ENCODE peak calls at places on chromosomes 4 and X, in eight cellular contexts. J is right atrium auricular region, B is fibroblast of lung, Q is fibroblast of mammary gland, L is osteocyte, G is spleen, R is nephron progenitor cell, C is heart right ventricle. I is an unnamed sample.
A peak's percentile ranks its signal among the peaks of the same experiment; 100 is the strongest.

GRCh38 chr4:24369630-24370029 is 214.7 kb downstream of the DHX15 start:
- DNase-seq in L (no peak), Q (no peak), R (no peak), B (no peak), G (no peak), C (no peak), J (no peak), I (no peak)

GRCh38 chrX:106933538-106933961 is 13.3 kb downstream of the CLDN2 start:
- DNase-seq in B (no peak), C (peak; percentile 6), R (no peak), G (no peak), L (no peak), Q (no peak), J (no peak), I (no peak)

GRCh38 chr4:119039779-119040178 is 95.9 kb upstream of the MYOZ2 start:
- DNase-seq in Q (no peak), C (no peak), L (no peak), J (no peak), R (no peak), B (no peak), G (no peak), I (peak; percentile 45)

GRCh38 chr4:3791256-3791655 is 25.1 kb downstream of the ADRA2C start:
- DNase-seq in J (no peak), L (no peak), B (no peak), G (no peak), Q (no peak), C (no peak), R (no peak), I (no peak)

GRCh38 chrX:53813663-53814440 is 127.3 kb upstream of the HUWE1 start:
- DNase-seq in Q (no peak), R (no peak), G (no peak), J (no peak), C (no peak), L (no peak), B (no peak), I (no peak)

GRCh38 chr4:175504316-175504715 is 307.7 kb downstream of the GPM6A start:
- DNase-seq in Q (no peak), B (no peak), G (no peak), J (no peak), R (no peak), C (no peak), L (no peak), I (no peak)

GRCh38 chr4:159117968-159118367 is 15.1 kb downstream of the RAPGEF2 start:
- DNase-seq in G (no peak), Q (no peak), C (no peak), L (no peak), R (no peak), J (no peak), B (no peak), I (no peak)

GRCh38 chrX:141814213-141814857 is 23.8 kb upstream of the MAGEC3 start:
- DNase-seq in J (no peak), C (no peak), G (no peak), B (no peak), L (no peak), R (no peak), Q (no peak), I (no peak)

GRCh38 chrX:12657881-12658280 is 133.3 kb upstream of the PRPS2 start:
- DNase-seq in B (no peak), R (no peak), G (no peak), J (no peak), Q (no peak), L (no peak), C (no peak), I (no peak)

GRCh38 chr4:24862073-24862751 is 50.6 kb downstream of the CCDC149 start:
- DNase-seq in Q (no peak), C (no peak), L (no peak), B (no peak), R (no peak), J (no peak), G (no peak), I (no peak)

GRCh38 chr4:122764071-122764807 is 31.7 kb downstream of the BBS12 start:
- DNase-seq in C (no peak), B (peak; percentile 71), J (no peak), Q (peak; percentile 63), R (no peak), G (no peak), L (no peak), I (no peak)

GRCh38 chrX:142001934-142002333 is 98.2 kb downstream of the MAGEC1 start:
- DNase-seq in C (no peak), J (no peak), R (no peak), Q (no peak), B (no peak), L (no peak), G (no peak), I (no peak)

GRCh38 chr4:65089666-65090065 is 580.6 kb downstream of the EPHA5 start:
- DNase-seq in Q (peak; percentile 1), R (no peak), C (no peak), G (no peak), J (no peak), B (no peak), L (no peak), I (no peak)

GRCh38 chrX:26653050-26653449 is 437.1 kb downstream of the MAGEB5 start:
- DNase-seq in C (no peak), J (no peak), G (no peak), B (no peak), Q (peak; percentile 5), R (no peak), L (no peak), I (no peak)

GRCh38 chrX:154428176-154429171 is at the start of gene ATP6AP1:
- DNase-seq in J (peak; percentile 94), L (peak; percentile 97), C (peak; percentile 94), Q (peak; percentile 92), G (peak; percentile 94), R (peak; percentile 83), B (peak; percentile 94), I (peak; percentile 82)
- TF ChIP-seq CTCF in J (no peak), L (no peak), C (no peak), Q (no peak), G (no peak), R (no peak), B (no peak), I (no peak)

DNA sequence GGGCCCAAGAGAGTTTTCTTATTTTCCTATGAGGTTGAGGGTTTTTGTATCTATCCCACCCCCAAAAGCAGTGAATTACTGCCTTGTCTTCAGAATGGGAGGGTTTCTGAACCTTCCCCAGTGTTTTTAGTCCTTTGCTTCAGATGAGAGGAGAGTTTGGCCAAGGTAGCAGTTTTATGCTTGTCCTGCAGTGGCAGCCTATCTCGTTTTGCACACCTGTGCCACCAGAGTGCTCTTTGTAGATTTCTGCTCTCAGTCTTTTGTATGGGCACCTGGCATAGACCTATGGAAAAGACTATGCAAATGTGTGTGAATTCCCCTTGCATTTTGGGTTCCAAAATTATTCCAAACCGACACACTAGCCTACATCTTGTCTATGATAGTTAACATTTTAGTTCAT is 5.8 kb downstream of the TBC1D19 start:
- DNase-seq in C (no peak), J (no peak), L (no peak), B (no peak), G (no peak), R (no peak), Q (no peak), I (no peak)
- TF ChIP-seq CTCF in C (no peak), J (no peak), L (no peak), B (no peak), G (no peak), R (no peak), Q (no peak), I (no peak)

DNA sequence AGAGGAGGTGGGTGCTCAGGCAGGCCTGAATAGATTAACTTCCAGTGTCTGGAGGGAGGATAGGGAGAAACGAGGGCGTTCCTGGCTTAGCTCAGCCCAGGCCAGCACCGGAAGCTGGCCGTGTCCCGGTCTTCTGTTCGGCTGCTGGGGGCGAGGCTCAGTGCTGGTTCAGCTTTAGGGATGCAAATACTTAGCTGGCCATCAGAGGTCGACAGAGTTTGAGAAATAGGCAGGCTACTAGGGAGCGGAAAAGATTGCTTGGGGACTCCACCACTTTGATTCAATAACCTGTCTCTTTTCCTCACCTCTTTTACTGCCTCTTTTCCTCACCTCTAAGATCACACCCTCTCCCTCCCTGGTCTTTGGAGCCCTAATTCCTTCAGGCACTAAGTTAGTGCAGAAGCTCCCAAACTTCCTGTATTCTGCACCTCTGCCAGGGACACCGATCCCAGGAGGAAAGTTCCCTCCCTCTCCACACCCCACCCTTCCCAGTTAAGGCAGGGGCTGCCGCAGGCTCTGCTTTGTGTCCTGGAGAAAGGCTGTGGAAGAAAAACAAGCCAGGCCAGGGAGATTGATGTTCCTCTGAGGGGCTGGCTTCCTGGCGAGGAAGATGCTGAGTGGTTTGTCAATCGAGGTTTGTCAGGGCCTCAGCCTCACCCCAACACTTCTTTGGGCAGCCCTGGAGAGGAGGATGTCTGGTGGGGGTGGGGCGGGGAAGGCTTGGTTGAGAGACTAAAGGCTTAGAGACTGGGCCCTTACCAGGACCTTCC is 6.0 kb upstream of the EFNB1 start:
- DNase-seq in Q (peak; percentile 64), B (peak; percentile 59), L (peak; percentile 80), R (peak; percentile 29), J (no peak), G (no peak), C (no peak), I (peak; percentile 46)
- TF ChIP-seq CTCF in Q (peak; percentile 74), B (peak; percentile 68), L (peak; percentile 68), R (peak; percentile 43), J (no peak), G (peak; percentile 47), C (peak; percentile 33), I (no peak)

DNA sequence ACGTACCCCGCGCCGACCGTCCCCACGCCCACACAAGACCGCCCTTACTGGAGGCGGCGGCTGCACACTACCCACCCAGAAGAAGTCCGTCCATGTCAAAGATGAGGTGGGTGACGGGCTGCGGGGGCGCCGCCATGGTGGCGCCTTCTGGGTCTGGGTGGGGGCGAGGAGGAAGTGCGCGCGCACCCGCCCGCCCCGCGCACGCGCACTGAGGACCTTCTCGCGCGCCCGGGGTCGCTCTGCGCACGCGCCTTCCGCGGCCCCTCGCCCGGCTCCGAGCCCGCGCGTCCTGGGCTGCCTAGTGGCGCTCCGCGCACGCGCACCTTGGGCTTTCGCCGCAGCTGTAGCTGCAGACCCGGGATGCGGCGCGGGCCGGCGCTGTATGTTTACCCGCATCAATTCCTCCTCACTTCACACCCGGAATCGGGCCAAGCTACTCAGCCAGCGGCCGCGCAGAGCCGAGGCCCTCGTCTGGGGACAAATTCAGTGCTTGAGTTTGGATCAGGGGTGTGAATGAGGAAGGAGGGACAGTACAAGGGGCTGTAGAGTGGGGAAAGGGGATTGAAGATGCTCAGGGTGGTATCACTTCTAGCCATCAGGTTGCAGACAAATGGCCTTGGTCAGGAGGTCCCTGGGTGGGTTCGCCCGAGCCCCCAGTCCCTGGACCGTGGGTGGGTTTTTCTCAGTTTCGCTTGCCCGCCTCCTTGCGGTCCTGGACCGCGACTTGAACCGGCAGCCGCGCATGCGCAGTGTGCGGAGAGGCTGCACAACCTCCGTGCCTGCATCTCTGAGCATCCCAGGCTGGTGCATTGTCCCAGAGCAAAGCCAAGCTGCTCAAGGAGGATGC is at the start of gene PUDP:
- DNase-seq in C (peak; percentile 73), R (peak; percentile 93), G (peak; percentile 97), B (peak; percentile 77), Q (peak; percentile 78), L (peak; percentile 99), J (peak; percentile 82), I (peak; percentile 83)
- TF ChIP-seq CTCF in C (no peak), R (no peak), G (peak; percentile 30), B (peak; percentile 2), Q (peak; percentile 7), L (peak; percentile 39), J (no peak), I (no peak)

DNA sequence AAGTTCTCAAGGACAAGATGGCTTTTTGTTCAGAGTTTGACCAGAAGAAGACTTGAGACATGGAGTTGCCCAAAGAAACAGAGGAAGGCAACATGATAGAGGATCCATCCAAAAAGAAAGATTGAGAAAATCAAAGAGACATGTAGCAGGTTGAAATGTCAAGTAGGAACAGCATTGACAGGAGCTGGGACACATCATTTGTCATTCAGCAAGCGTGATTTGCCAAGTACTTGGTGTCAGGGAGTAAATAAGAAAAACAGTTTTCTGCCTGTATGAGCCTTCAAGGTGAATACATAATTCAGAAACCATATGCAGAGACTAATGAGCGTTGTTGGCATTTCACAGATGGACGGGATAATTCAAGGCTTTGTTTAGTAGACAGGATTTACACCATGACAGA is 11.2 kb downstream of the SMIM31 start:
- DNase-seq in Q (no peak), B (no peak), G (no peak), C (no peak), R (no peak), J (no peak), L (no peak), I (no peak)
- TF ChIP-seq CTCF in Q (no peak), B (no peak), G (no peak), C (no peak), R (no peak), J (no peak), L (no peak), I (no peak)

I was measured in endothelial cell.